ENCODE peak calls at places on chromosomes 13 and 19, in five cellular contexts. One of them, this sample, is unnamed.

GRCh38 chr13:109154546-109154945 is 525.1 kb downstream of the MYO16 start:
- DNase-seq in cardiac fibroblast: peak
- DNase-seq in IMR-90: no peak
- DNase-seq in colonic mucosa: no peak
- DNase-seq in GM12865: no peak
- DNase-seq in this sample: no peak

GRCh38 chr13:51397262-51397933 is 55.4 kb downstream of the INTS6 start:
- DNase-seq in cardiac fibroblast: peak
- DNase-seq in IMR-90: peak
- DNase-seq in colonic mucosa: no peak
- DNase-seq in GM12865: no peak
- DNase-seq in this sample: peak

GRCh38 chr13:73720216-73720840 is 413.9 kb downstream of the KLF12 start:
- DNase-seq in cardiac fibroblast: peak
- DNase-seq in IMR-90: peak
- DNase-seq in colonic mucosa: no peak
- DNase-seq in GM12865: no peak
- DNase-seq in this sample: no peak

GRCh38 chr19:47419789-47420188 is 462 bp upstream of the MEIS3 start:
- DNase-seq in cardiac fibroblast: no peak
- DNase-seq in IMR-90: no peak
- DNase-seq in colonic mucosa: no peak
- DNase-seq in GM12865: no peak
- DNase-seq in this sample: no peak

GRCh38 chr13:33174491-33174890 is 111.1 kb downstream of the STARD13 start:
- DNase-seq in cardiac fibroblast: no peak
- DNase-seq in IMR-90: no peak
- DNase-seq in colonic mucosa: no peak
- DNase-seq in GM12865: no peak
- DNase-seq in this sample: no peak

GRCh38 chr13:36815069-36815468 is 4.0 kb upstream of the RFXAP start:
- DNase-seq in cardiac fibroblast: peak
- DNase-seq in IMR-90: no peak
- DNase-seq in colonic mucosa: no peak
- DNase-seq in GM12865: peak
- DNase-seq in this sample: no peak

GRCh38 chr13:109288151-109288709 is 498.2 kb downstream of the IRS2 start:
- DNase-seq in cardiac fibroblast: peak
- DNase-seq in IMR-90: peak
- DNase-seq in colonic mucosa: no peak
- DNase-seq in GM12865: no peak
- DNase-seq in this sample: no peak

GRCh38 chr19:8397746-8398721 is 7.9 kb downstream of the RAB11B start:
- DNase-seq in cardiac fibroblast: no peak
- DNase-seq in IMR-90: no peak
- DNase-seq in colonic mucosa: no peak
- DNase-seq in GM12865: no peak
- DNase-seq in this sample: no peak

GRCh38 chr13:38900188-38900587 is 90.4 kb downstream of the STOML3 start:
- DNase-seq in cardiac fibroblast: no peak
- DNase-seq in IMR-90: no peak
- DNase-seq in colonic mucosa: no peak
- DNase-seq in GM12865: no peak
- DNase-seq in this sample: no peak

GRCh38 chr13:85528578-85529215 is 270.5 kb downstream of the SLITRK6 start:
- DNase-seq in cardiac fibroblast: peak
- DNase-seq in IMR-90: peak
- DNase-seq in colonic mucosa: no peak
- DNase-seq in GM12865: no peak
- DNase-seq in this sample: peak

GRCh38 chr13:27339299-27339698 is 68.7 kb downstream of the RASL11A start:
- DNase-seq in cardiac fibroblast: peak
- DNase-seq in IMR-90: peak
- DNase-seq in colonic mucosa: peak
- DNase-seq in GM12865: peak
- DNase-seq in this sample: no peak

GRCh38 chr13:46672338-46673090 is 119.5 kb downstream of the LRCH1 start:
- DNase-seq in cardiac fibroblast: no peak
- DNase-seq in IMR-90: no peak
- DNase-seq in colonic mucosa: no peak
- DNase-seq in GM12865: no peak
- DNase-seq in this sample: no peak

GRCh38 chr19:49809155-49809986 is 3.7 kb downstream of the FUZ start:
- DNase-seq in cardiac fibroblast: no peak
- DNase-seq in IMR-90: no peak
- DNase-seq in colonic mucosa: peak
- DNase-seq in GM12865: peak
- DNase-seq in this sample: no peak

GRCh38 chr13:35964764-35965163 is 166.4 kb downstream of the DCLK1 start:
- DNase-seq in cardiac fibroblast: peak
- DNase-seq in IMR-90: peak
- DNase-seq in colonic mucosa: no peak
- DNase-seq in GM12865: no peak
- DNase-seq in this sample: peak

GRCh38 chr13:83883061-83883523 is 818 bp upstream of the SLITRK1 start:
- DNase-seq in cardiac fibroblast: no peak
- DNase-seq in IMR-90: no peak
- DNase-seq in colonic mucosa: no peak
- DNase-seq in GM12865: no peak
- DNase-seq in this sample: no peak

GRCh38 chr19:32692727-32693061 is 1.1 kb downstream of the NUDT19 start:
- DNase-seq in cardiac fibroblast: no peak
- DNase-seq in IMR-90: no peak
- DNase-seq in colonic mucosa: no peak
- DNase-seq in GM12865: peak
- DNase-seq in this sample: no peak

GRCh38 chr19:11552666-11553372 is 6.2 kb downstream of the ELOF1 start:
- DNase-seq in cardiac fibroblast: no peak
- DNase-seq in IMR-90: no peak
- DNase-seq in colonic mucosa: no peak
- DNase-seq in GM12865: no peak
- DNase-seq in this sample: no peak

GRCh38 chr13:27536361-27537101 is 83.8 kb downstream of the LNX2 start:
- DNase-seq in cardiac fibroblast: no peak
- DNase-seq in IMR-90: no peak
- DNase-seq in colonic mucosa: no peak
- DNase-seq in GM12865: no peak
- DNase-seq in this sample: no peak

DNA sequence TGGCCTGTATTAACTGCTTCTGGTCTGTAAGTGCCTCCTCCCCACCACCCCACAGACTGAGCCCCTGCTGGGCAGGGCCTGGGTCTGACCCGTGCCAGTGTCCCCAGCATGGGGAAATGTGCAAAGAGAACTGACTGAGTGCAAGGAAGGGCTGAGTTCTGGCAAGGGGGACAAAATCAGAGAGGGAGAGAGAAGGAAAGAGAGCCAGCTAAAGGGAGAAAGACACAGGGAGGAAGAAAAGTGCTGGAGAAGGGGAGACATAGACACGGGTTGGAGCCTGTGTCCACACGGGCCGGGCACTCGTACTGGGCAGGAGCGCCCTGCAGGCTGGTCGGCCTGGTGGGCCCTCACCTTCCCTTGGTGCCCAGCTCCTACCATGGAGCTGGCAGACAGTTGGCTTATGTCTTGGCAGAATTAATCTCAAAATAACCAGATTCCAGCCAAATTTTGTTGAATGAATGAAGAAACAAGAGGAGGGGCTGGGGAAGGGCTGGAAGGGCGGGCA is 1.2 kb downstream of the NKG7 start:
- DNase-seq in cardiac fibroblast: no peak
- DNase-seq in IMR-90: no peak
- DNase-seq in colonic mucosa: no peak
- DNase-seq in GM12865: no peak
- DNase-seq in this sample: no peak
- H3K4me3 ChIP-seq in cardiac fibroblast: no peak
- H3K4me3 ChIP-seq in IMR-90: no peak
- H3K4me3 ChIP-seq in colonic mucosa: no peak
- H3K4me3 ChIP-seq in GM12865: no peak
- H3K4me3 ChIP-seq in this sample: no peak

DNA sequence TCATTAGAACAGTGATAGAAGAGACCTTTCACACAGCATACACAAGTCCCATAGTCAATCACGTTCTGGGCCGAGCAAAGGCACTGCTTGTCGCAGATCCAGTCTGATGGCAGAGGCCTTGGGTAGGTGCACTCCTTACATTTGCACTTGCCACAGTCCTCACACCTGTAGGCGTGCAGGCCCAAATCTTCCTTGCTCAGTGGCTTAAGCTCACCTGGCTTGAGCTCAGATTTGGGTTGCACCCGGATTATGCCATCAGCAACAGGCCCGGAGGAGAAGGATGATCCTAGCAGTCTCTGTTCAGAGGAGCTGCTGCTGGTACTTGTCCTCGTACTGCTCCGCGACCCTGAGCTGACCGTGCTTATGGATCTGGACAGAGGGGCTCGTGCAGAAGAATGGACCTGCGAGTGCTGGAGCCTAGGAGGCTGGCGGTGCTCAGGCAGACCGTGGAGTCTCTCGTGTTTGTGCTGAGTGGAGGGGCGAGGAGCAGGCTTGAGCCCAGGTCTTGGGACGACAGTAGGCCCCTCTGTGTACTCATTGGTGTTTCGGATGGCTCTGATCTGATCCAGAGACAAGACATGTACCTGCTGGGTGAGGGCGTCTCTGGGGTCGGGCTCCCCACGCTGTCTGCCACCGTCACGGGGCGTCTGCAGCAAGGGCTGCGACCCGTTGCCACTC is 3.8 kb downstream of the SPRY2 start:
- DNase-seq in cardiac fibroblast: peak
- DNase-seq in IMR-90: no peak
- DNase-seq in colonic mucosa: peak
- DNase-seq in GM12865: no peak
- DNase-seq in this sample: no peak
- H3K4me3 ChIP-seq in cardiac fibroblast: peak
- H3K4me3 ChIP-seq in IMR-90: peak
- H3K4me3 ChIP-seq in colonic mucosa: peak
- H3K4me3 ChIP-seq in GM12865: no peak
- H3K4me3 ChIP-seq in this sample: peak

GRCh38 chr19:53103903-53104203 is 631 bp upstream of the ZNF160 start:
- DNase-seq in cardiac fibroblast: no peak
- DNase-seq in IMR-90: no peak
- DNase-seq in colonic mucosa: no peak
- DNase-seq in GM12865: no peak
- DNase-seq in this sample: no peak

GRCh38 chr19:53103141-53103902 is at the start of gene ZNF160:
- DNase-seq in cardiac fibroblast: peak
- DNase-seq in IMR-90: peak
- DNase-seq in colonic mucosa: peak
- DNase-seq in GM12865: peak
- DNase-seq in this sample: peak

GRCh38 chr19:53102186-53102585 is 1.0 kb downstream of the ZNF160 start:
- DNase-seq in cardiac fibroblast: peak
- DNase-seq in IMR-90: no peak
- DNase-seq in colonic mucosa: no peak
- DNase-seq in GM12865: no peak
- DNase-seq in this sample: no peak

GRCh38 chr19:53102701-53103140 is 501 bp downstream of the ZNF160 start:
- DNase-seq in cardiac fibroblast: peak
- DNase-seq in IMR-90: peak
- DNase-seq in colonic mucosa: peak
- DNase-seq in GM12865: peak
- DNase-seq in this sample: peak

GRCh38 chr19:53101518-53101917 is 1.7 kb downstream of the ZNF160 start:
- DNase-seq in cardiac fibroblast: peak
- DNase-seq in IMR-90: peak
- DNase-seq in colonic mucosa: no peak
- DNase-seq in GM12865: no peak
- DNase-seq in this sample: no peak
- H3K4me3 ChIP-seq in cardiac fibroblast: peak
- H3K4me3 ChIP-seq in IMR-90: no peak
- H3K4me3 ChIP-seq in colonic mucosa: no peak
- H3K4me3 ChIP-seq in GM12865: no peak
- H3K4me3 ChIP-seq in this sample: peak

DNA sequence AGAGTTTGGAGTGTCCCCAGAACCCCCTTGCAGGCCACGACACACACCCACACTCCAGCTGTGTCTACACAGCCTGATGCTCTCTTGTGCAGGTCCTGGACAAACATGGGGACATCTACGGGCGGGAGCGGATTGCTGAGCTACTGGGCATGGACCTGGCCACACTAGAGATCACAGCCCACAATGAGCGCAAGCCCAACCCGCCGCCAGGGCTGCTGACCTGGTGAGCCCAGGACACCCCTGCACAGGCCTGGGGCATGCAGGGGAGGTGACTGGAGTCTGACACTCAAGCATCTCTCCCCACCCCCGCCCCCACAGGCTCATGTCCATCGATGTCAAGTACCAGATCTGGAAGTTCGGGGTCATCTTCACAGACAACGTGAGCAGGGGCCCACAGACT is 39.9 kb downstream of the MAP4K1 start:
- DNase-seq in cardiac fibroblast: no peak
- DNase-seq in IMR-90: no peak
- DNase-seq in colonic mucosa: no peak
- DNase-seq in GM12865: no peak
- DNase-seq in this sample: no peak
- H3K4me3 ChIP-seq in cardiac fibroblast: no peak
- H3K4me3 ChIP-seq in IMR-90: no peak
- H3K4me3 ChIP-seq in colonic mucosa: no peak
- H3K4me3 ChIP-seq in GM12865: no peak
- H3K4me3 ChIP-seq in this sample: no peak

DNA sequence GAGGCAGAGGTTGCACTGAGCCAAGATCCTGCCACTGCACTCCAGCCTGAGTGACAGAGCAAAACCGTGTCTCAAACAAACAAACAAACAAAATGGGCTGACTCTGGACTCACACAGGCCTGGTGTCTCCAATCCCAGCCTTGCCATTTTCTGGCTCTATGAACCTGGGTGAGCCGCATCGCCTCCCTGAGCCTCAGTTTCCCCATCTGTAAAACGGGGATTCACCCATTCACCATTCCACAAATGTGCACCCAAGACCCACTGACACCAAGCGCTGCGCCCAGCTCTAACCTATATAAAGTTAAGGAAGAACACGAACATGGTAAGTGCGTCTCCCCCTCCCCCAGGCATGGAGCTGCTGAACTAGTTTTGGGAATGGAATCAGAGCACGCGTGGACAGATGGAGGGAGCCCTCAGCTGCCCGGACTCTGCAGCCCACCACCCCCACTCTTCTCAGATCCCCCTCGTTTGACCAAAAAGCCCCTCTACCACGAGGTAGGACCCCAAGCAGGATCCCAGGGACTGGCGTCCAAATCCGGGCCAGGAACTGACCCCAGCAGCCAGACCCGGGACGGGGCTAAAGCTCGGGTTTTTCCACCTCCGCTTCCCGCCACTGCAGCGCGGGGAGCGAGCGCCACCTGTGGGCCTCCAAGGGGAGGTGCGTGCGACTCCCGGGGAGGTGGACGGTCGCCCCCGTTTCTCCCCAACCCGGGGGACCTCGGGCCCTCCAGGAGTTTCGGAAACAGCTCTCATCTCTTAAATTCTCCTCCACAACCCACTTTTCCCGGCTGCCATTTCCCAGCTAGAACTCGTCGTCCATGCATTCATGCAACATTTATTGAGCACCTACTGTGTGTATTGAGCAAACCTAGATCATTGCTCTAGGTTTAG is 33.0 kb upstream of the ADGRE5 start:
- DNase-seq in cardiac fibroblast: peak
- DNase-seq in IMR-90: no peak
- DNase-seq in colonic mucosa: peak
- DNase-seq in GM12865: peak
- DNase-seq in this sample: no peak
- H3K4me3 ChIP-seq in cardiac fibroblast: peak
- H3K4me3 ChIP-seq in IMR-90: no peak
- H3K4me3 ChIP-seq in colonic mucosa: peak
- H3K4me3 ChIP-seq in GM12865: no peak
- H3K4me3 ChIP-seq in this sample: peak